ENCODE peak calls at places on chromosomes 16 and 17, in four cellular contexts. L is HCT116, A is HepG2, H is K562. S is an unnamed sample.

GRCh38 chr17:43170140-43170765 is 761 bp upstream of the NBR1 start:
- DNase-seq in A (peak), H (peak), L (peak), S (peak)

GRCh38 chr17:80816241-80817103 is 175.2 kb upstream of the CHMP6 start:
- DNase-seq in A (no peak), H (no peak), L (no peak), S (no peak)

GRCh38 chr17:79298801-79299200 is 224.2 kb downstream of the ENGASE start:
- DNase-seq in L (no peak), H (no peak), A (no peak), S (no peak)

GRCh38 chr16:54937673-54938350 is 7.1 kb downstream of the IRX5 start:
- DNase-seq in A (no peak), H (no peak), L (no peak), S (no peak)

GRCh38 chr17:73419051-73419450 is 107.2 kb upstream of the CDC42EP4 start:
- DNase-seq in L (no peak), A (no peak), H (no peak), S (no peak)

GRCh38 chr17:60248618-60249516 is 99.1 kb downstream of the CA4 start:
- DNase-seq in A (no peak), H (no peak), L (no peak), S (no peak)

GRCh38 chr17:57662021-57662420 is 83.1 kb downstream of the CCDC182 start:
- DNase-seq in H (no peak), L (no peak), A (no peak), S (no peak)

GRCh38 chr17:64385187-64386083 is 5.2 kb downstream of the PECAM1 start:
- DNase-seq in A (peak), L (peak), H (peak), S (no peak)

GRCh38 chr16:67339453-67339852 is 12.8 kb downstream of the LRRC36 start:
- DNase-seq in H (no peak), A (peak), L (peak), S (no peak)

GRCh38 chr16:2530629-2531318 is 434 bp downstream of the CEMP1 start:
- DNase-seq in H (no peak), A (no peak), L (no peak), S (no peak)

GRCh38 chr16:49469930-49470451 is 96.4 kb downstream of the C16orf78 start:
- DNase-seq in L (no peak), A (no peak), H (no peak), S (no peak)

GRCh38 chr17:30291571-30292489 is at the start of gene BLMH:
- DNase-seq in L (no peak), A (peak), H (peak), S (peak)

GRCh38 chr16:82340531-82340930 is 170.5 kb upstream of the MPHOSPH6 start:
- DNase-seq in A (no peak), H (no peak), L (no peak), S (no peak)

GRCh38 chr17:60712675-60713074 is 35.0 kb downstream of the BCAS3 start:
- DNase-seq in A (peak), H (no peak), L (no peak), S (no peak)

GRCh38 chr16:67198238-67198734 is 645 bp upstream of the ELMO3 start:
- DNase-seq in A (no peak), H (no peak), L (peak), S (peak)

GRCh38 chr17:48510761-48511604 is 19.8 kb downstream of the HOXB1 start:
- DNase-seq in H (no peak), A (no peak), L (no peak), S (no peak)

GRCh38 chr17:49402706-49403105 is 12.0 kb downstream of the PHB1 start:
- DNase-seq in H (no peak), L (no peak), A (no peak), S (no peak)

GRCh38 chr17:62000186-62000585 is 64.9 kb downstream of the MED13 start:
- DNase-seq in L (no peak), H (no peak), A (no peak), S (no peak)

GRCh38 chr17:1076299-1076981 is 79.5 kb downstream of the TIMM22 start:
- DNase-seq in A (no peak), L (no peak), H (no peak), S (no peak)

GRCh38 chr16:75402821-75403475 is 30.4 kb downstream of the CFDP1 start:
- DNase-seq in A (peak), L (peak), H (peak), S (peak)

GRCh38 chr16:89798126-89798525 is 18.3 kb downstream of the FANCA start:
- DNase-seq in A (no peak), L (no peak), H (no peak), S (no peak)

GRCh38 chr16:72566174-72566573 is 394.2 kb upstream of the PMFBP1 start:
- DNase-seq in A (no peak), L (no peak), H (no peak), S (no peak)

GRCh38 chr16:72568502-72568901 is 396.5 kb upstream of the PMFBP1 start:
- DNase-seq in A (peak), H (no peak), L (no peak), S (no peak)

GRCh38 chr16:72565137-72565536 is 393.2 kb upstream of the PMFBP1 start:
- DNase-seq in L (no peak), H (no peak), A (no peak), S (no peak)

GRCh38 chr16:72569677-72570076 is 397.7 kb upstream of the PMFBP1 start:
- DNase-seq in H (no peak), A (no peak), L (no peak), S (no peak)
- TF ChIP-seq JUND in H (no peak), A (no peak), L (no peak), S (no peak)

GRCh38 chr17:45758544-45758943 is 25.6 kb upstream of the CRHR1 start:
- DNase-seq in L (no peak), H (no peak), A (no peak), S (no peak)
- TF ChIP-seq JUND in L (no peak), H (no peak), A (no peak), S (no peak)

DNA sequence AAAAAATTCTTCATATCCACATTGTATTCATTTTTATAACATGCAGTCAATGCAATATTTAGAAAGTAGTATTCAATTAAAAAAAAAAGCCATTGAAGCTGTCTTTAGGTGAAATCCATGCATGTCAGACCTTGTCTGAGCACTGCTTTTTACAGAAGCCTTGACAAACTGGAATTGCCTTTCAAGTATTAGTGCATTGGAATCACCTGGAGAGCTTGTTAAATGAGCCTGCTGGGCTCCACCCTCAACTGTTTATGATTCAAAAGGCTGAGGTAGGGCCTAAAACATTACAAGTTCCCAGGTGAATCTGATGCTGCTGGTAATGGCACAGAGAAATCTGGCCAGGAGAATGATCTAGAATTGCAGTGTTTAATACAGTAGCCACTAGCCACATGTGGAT is 85.8 kb downstream of the HIC1 start:
- DNase-seq in L (no peak), A (no peak), H (no peak), S (no peak)
- TF ChIP-seq JUND in L (no peak), A (no peak), H (no peak), S (no peak)

GRCh38 chr17:55420776-55421178 is 858 bp downstream of the MMD start:
- DNase-seq in L (no peak), H (peak), A (no peak), S (peak)
- TF ChIP-seq JUND in L (no peak), H (no peak), A (no peak), S (no peak)

GRCh38 chr16:27287887-27288286 is 19.3 kb upstream of the NSMCE1 start:
- DNase-seq in A (no peak), H (no peak), L (no peak), S (no peak)

GRCh38 chr16:27285676-27286196 is 17.2 kb upstream of the NSMCE1 start:
- DNase-seq in A (no peak), L (no peak), H (no peak), S (no peak)

GRCh38 chr16:27287051-27287811 is 18.7 kb upstream of the NSMCE1 start:
- DNase-seq in L (no peak), H (no peak), A (no peak), S (no peak)

GRCh38 chr16:27284865-27285675 is 16.5 kb upstream of the NSMCE1 start:
- DNase-seq in H (no peak), A (peak), L (no peak), S (no peak)

DNA sequence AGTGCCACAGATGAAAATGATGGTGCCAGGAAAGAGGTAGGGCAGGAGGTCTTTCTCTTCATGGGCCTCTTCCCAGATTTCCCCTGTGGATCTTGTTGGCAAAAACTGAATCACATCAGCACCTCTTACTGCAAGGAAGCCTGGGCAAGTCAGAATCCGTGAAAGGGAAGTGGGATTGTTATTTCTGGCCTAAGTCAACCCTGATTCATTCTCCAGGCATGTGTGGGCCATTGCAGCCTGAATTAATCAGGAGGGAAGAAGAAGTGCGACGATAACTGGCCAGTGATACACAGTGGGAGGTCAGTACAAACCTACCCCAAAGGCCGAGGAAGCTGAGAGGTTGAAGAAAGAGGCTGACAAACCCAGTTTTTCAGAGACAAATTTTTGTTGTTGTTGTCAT is 17.9 kb upstream of the NSMCE1 start:
- DNase-seq in A (peak), H (no peak), L (no peak), S (no peak)
- TF ChIP-seq JUND in A (no peak), H (no peak), L (peak), S (no peak)

DNA sequence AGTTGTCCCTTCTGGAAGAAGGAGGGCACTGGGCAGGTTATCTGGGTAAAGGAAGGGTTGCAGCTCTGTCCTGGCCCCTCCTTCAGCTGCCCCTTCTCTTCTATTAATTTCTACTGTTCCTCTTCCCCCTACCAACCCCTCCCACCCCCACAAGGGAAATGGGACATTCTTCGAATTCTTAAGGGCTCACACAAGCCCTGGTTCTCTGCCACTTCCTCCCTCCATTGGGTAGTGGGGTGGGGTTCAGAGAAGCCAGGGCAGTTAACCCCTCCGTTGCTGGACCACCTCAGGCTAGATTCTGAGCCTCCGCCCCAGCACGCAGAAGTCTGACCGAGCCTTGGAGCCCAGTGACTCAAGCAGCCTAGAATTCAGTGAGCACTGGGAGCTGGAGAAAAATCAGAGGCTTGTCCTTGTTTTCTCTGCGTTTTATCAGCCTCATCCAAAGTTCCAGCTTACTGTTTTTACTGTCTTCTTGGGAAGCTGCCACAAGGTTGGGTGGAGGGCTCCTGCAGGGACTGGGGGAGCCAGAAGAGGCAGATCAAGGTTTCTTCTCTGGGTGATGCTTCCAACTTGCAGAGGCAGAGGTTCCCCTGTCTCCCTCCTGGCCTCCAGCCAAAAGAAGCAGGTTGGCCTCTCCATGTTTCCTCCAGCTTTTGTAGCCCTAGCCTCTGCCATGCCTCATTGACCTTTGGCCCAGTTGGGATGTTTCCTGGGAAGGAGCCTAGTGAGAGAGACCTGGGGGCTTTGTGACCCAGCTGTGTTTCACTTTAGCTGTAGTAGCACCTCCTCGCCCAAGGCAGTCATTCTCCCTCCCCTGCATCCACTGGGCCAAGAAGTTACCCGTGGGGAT is 10.2 kb downstream of the LASP1 start:
- DNase-seq in H (no peak), L (no peak), A (no peak), S (peak)
- TF ChIP-seq JUND in H (no peak), L (no peak), A (no peak), S (no peak)

GRCh38 chr17:9363440-9364350 is 211.9 kb downstream of the STX8 start:
- DNase-seq in H (no peak), A (no peak), L (peak), S (no peak)
- TF ChIP-seq JUND in H (no peak), A (no peak), L (no peak), S (no peak)

GRCh38 chr17:56592487-56593072 is 919 bp upstream of the NOG start:
- DNase-seq in A (peak), H (peak), L (no peak), S (peak)

GRCh38 chr17:56595831-56596740 is 2.6 kb downstream of the NOG start:
- DNase-seq in A (no peak), L (no peak), H (no peak), S (peak)

GRCh38 chr17:56594528-56595418 is 1.3 kb downstream of the NOG start:
- DNase-seq in A (no peak), L (no peak), H (no peak), S (peak)

GRCh38 chr17:56593073-56593740 is at the start of gene NOG:
- DNase-seq in A (no peak), H (no peak), L (no peak), S (peak)

DNA sequence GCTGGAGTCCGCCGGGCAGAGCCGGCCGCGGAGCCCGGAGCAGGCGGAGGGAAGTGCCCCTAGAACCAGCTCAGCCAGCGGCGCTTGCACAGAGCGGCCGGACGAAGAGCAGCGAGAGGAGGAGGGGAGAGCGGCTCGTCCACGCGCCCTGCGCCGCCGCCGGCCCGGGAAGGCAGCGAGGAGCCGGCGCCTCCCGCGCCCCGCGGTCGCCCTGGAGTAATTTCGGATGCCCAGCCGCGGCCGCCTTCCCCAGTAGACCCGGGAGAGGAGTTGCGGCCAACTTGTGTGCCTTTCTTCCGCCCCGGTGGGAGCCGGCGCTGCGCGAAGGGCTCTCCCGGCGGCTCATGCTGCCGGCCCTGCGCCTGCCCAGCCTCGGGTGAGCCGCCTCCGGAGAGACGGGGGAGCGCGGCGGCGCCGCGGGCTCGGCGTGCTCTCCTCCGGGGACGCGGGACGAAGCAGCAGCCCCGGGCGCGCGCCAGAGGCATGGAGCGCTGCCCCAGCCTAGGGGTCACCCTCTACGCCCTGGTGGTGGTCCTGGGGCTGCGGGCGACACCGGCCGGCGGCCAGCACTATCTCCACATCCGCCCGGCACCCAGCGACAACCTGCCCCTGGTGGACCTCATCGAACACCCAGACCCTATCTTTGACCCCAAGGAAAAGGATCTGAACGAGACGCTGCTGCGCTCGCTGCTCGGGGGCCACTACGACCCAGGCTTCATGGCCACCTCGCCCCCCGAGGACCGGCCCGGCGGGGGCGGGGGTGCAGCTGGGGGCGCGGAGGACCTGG is 435 bp downstream of the NOG start:
- DNase-seq in H (no peak), L (no peak), A (peak), S (peak)
- TF ChIP-seq JUND in H (no peak), L (no peak), A (no peak), S (no peak)

DNA sequence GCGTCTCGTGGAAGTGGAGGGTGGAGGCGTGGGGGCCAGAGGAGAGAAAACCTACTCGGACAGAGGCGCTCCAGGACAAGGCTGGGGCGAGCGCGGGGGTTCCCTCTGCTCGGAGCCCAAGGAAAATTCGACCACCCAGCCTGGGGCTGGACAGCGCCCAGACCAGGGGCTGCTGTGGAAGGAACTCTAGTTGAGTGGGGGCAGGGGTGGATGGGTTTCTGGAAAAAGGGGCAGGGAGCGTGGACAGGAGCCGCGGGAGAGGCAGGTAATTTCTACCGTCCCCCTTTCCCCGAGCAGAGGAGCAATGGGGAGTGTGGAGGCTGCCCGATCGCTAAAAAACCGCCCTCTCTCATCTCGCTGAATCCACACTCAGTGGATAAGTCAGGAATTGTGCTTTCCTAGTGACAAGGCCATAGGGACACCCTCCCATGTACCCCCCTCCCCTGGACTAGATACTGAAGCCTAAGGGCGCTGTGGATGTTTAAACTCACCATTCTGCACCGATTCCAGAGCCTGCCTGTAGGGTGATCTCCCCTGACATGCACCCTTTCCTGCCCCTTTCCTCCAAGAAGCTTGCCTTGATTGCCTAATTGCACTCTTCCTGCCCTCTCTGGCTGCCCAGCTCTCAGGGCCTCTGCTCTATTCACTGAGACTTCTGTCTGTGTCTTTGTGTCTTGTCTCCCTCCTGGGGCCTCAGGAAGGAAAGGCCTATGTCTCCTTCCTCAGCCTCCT is 90.7 kb upstream of the TMEM97 start:
- DNase-seq in A (no peak), L (no peak), H (no peak), S (peak)
- TF ChIP-seq JUND in A (no peak), L (no peak), H (no peak), S (no peak)

DNA sequence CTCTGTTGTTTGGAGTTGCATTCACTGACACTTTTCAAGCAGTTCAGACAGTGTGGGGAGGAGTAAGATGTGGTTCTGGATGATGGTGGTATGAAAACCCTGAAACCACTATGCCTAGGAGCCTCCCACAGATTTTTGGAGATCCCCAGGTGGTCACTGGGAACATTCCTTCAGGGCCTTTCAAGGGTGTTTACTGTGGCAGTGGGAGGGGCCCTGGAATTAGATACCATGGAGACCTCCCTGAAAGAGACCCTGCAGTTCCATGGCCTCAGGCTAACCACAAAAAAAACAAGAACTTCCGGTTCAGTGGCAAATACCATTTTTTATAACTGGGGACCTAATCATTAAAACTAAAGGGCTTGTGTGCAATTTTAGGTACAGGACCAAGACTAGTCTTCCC is 79.9 kb downstream of the TMEM100 start:
- DNase-seq in H (no peak), A (no peak), L (no peak), S (no peak)
- TF ChIP-seq JUND in H (no peak), A (no peak), L (no peak), S (no peak)

S was measured in T47D.